ENCODE peak calls at places on chromosomes 1 and 21, in five cellular contexts. O, X, E, F and U are unnamed samples.

GRCh38 chr21:45546636-45547203 is 4.5 kb upstream of the SLC19A1 start:
- DNase-seq in O (no peak), F (no peak), E (no peak), X (no peak), U (no peak)

GRCh38 chr1:29500041-29500440 is 263.7 kb downstream of the PTPRU start:
- DNase-seq in F (no peak), O (no peak), E (no peak), X (no peak), U (no peak)

GRCh38 chr1:150168960-150169565 is 19.3 kb downstream of the PLEKHO1 start:
- DNase-seq in F (peak), E (peak), X (peak), O (peak), U (no peak)

GRCh38 chr1:43853161-43853921 is 80.3 kb upstream of the ARTN start:
- DNase-seq in O (peak), E (peak), F (peak), X (peak), U (no peak)

GRCh38 chr1:3454811-3455618 is 550 bp downstream of the ARHGEF16 start:
- DNase-seq in E (no peak), X (no peak), F (peak), O (peak), U (no peak)

GRCh38 chr21:41691205-41692203 is 75.3 kb downstream of the RIPK4 start:
- DNase-seq in E (no peak), X (no peak), O (no peak), F (no peak), U (no peak)

GRCh38 chr1:23868848-23869450 is 859 bp upstream of the FUCA1 start:
- DNase-seq in X (no peak), E (no peak), O (no peak), F (no peak), U (no peak)

GRCh38 chr1:21936366-21937031 is 611 bp downstream of the HSPG2 start:
- DNase-seq in F (no peak), O (no peak), X (no peak), E (no peak), U (no peak)